ENCODE peak calls at places on chromosome 18, in seven cellular contexts. One of them, this sample, is unnamed.

GRCh38 chr18:78521744-78522143 is 457.9 kb upstream of the SALL3 start:
- DNase-seq in right atrium auricular region: no peak
- DNase-seq in CD8-positive, alpha-beta T cell: no peak
- DNase-seq in IMR-90: no peak
- DNase-seq in WERI-Rb-1: no peak
- DNase-seq in SK-N-SH: no peak
- DNase-seq in neural progenitor cell: no peak
- DNase-seq in this sample: no peak

GRCh38 chr18:79786781-79787526 is 10.8 kb upstream of the KCNG2 start:
- DNase-seq in right atrium auricular region: no peak
- DNase-seq in CD8-positive, alpha-beta T cell: no peak
- DNase-seq in IMR-90: peak; percentile 66
- DNase-seq in WERI-Rb-1: no peak
- DNase-seq in SK-N-SH: no peak
- DNase-seq in neural progenitor cell: no peak
- DNase-seq in this sample: no peak

GRCh38 chr18:5890606-5891360 is 4.5 kb downstream of the TMEM200C start:
- DNase-seq in right atrium auricular region: no peak
- DNase-seq in CD8-positive, alpha-beta T cell: no peak
- DNase-seq in IMR-90: no peak
- DNase-seq in WERI-Rb-1: peak; percentile 55
- DNase-seq in SK-N-SH: peak; percentile 90
- DNase-seq in neural progenitor cell: peak; percentile 84
- DNase-seq in this sample: peak; percentile 83

GRCh38 chr18:77132369-77133050 is at the start of gene MBP:
- DNase-seq in right atrium auricular region: no peak
- DNase-seq in CD8-positive, alpha-beta T cell: peak; percentile 75
- DNase-seq in IMR-90: no peak
- DNase-seq in WERI-Rb-1: no peak
- DNase-seq in SK-N-SH: peak; percentile 60
- DNase-seq in neural progenitor cell: peak; percentile 73
- DNase-seq in this sample: peak; percentile 93

GRCh38 chr18:21081425-21081824 is 30.2 kb downstream of the ROCK1 start:
- DNase-seq in right atrium auricular region: no peak
- DNase-seq in CD8-positive, alpha-beta T cell: no peak
- DNase-seq in IMR-90: no peak
- DNase-seq in WERI-Rb-1: no peak
- DNase-seq in SK-N-SH: no peak
- DNase-seq in neural progenitor cell: no peak
- DNase-seq in this sample: no peak

GRCh38 chr18:68666316-68666715 is 48.6 kb downstream of the TMX3 start:
- DNase-seq in right atrium auricular region: no peak
- DNase-seq in CD8-positive, alpha-beta T cell: no peak
- DNase-seq in IMR-90: no peak
- DNase-seq in WERI-Rb-1: no peak
- DNase-seq in SK-N-SH: no peak
- DNase-seq in neural progenitor cell: no peak
- DNase-seq in this sample: no peak

GRCh38 chr18:21914739-21915319 is 174.2 kb downstream of the MIB1 start:
- DNase-seq in right atrium auricular region: no peak
- DNase-seq in CD8-positive, alpha-beta T cell: no peak
- DNase-seq in IMR-90: peak; percentile 62
- DNase-seq in WERI-Rb-1: peak; percentile 35
- DNase-seq in SK-N-SH: peak; percentile 31
- DNase-seq in neural progenitor cell: peak; percentile 77
- DNase-seq in this sample: peak; percentile 85

GRCh38 chr18:62399781-62400308 is 74.7 kb downstream of the TNFRSF11A start:
- DNase-seq in right atrium auricular region: no peak
- DNase-seq in CD8-positive, alpha-beta T cell: no peak
- DNase-seq in IMR-90: no peak
- DNase-seq in WERI-Rb-1: peak; percentile 47
- DNase-seq in SK-N-SH: peak; percentile 39
- DNase-seq in neural progenitor cell: peak; percentile 57
- DNase-seq in this sample: peak; percentile 79

GRCh38 chr18:77069931-77070330 is 62.7 kb downstream of the MBP start:
- DNase-seq in right atrium auricular region: no peak
- DNase-seq in CD8-positive, alpha-beta T cell: no peak
- DNase-seq in IMR-90: no peak
- DNase-seq in WERI-Rb-1: no peak
- DNase-seq in SK-N-SH: no peak
- DNase-seq in neural progenitor cell: no peak
- DNase-seq in this sample: no peak

GRCh38 chr18:45402485-45403056 is 212.7 kb upstream of the SLC14A2 start:
- DNase-seq in right atrium auricular region: no peak
- DNase-seq in CD8-positive, alpha-beta T cell: no peak
- DNase-seq in IMR-90: peak; percentile 31
- DNase-seq in WERI-Rb-1: no peak
- DNase-seq in SK-N-SH: no peak
- DNase-seq in neural progenitor cell: no peak
- DNase-seq in this sample: no peak

GRCh38 chr18:15165048-15165447 is 417.1 kb downstream of the ANKRD30B start:
- DNase-seq in right atrium auricular region: no peak
- DNase-seq in CD8-positive, alpha-beta T cell: no peak
- DNase-seq in IMR-90: no peak
- DNase-seq in WERI-Rb-1: no peak
- DNase-seq in SK-N-SH: peak; percentile 0
- DNase-seq in neural progenitor cell: no peak
- DNase-seq in this sample: no peak

GRCh38 chr18:13614701-13615288 is 111.6 kb downstream of the FAM210A start:
- DNase-seq in right atrium auricular region: peak; percentile 61
- DNase-seq in CD8-positive, alpha-beta T cell: peak; percentile 29
- DNase-seq in IMR-90: no peak
- DNase-seq in WERI-Rb-1: no peak
- DNase-seq in SK-N-SH: no peak
- DNase-seq in neural progenitor cell: no peak
- DNase-seq in this sample: no peak

GRCh38 chr18:42072407-42072806 is 117.4 kb downstream of the PIK3C3 start:
- DNase-seq in right atrium auricular region: no peak
- DNase-seq in CD8-positive, alpha-beta T cell: no peak
- DNase-seq in IMR-90: no peak
- DNase-seq in WERI-Rb-1: no peak
- DNase-seq in SK-N-SH: no peak
- DNase-seq in neural progenitor cell: no peak
- DNase-seq in this sample: peak; percentile 11

GRCh38 chr18:3983351-3983969 is 471.6 kb downstream of the DLGAP1 start:
- DNase-seq in right atrium auricular region: no peak
- DNase-seq in CD8-positive, alpha-beta T cell: no peak
- DNase-seq in IMR-90: peak; percentile 91
- DNase-seq in WERI-Rb-1: no peak
- DNase-seq in SK-N-SH: no peak
- DNase-seq in neural progenitor cell: no peak
- DNase-seq in this sample: no peak

GRCh38 chr18:47287911-47288635 is 36.6 kb upstream of the SKOR2 start:
- DNase-seq in right atrium auricular region: no peak
- DNase-seq in CD8-positive, alpha-beta T cell: no peak
- DNase-seq in IMR-90: no peak
- DNase-seq in WERI-Rb-1: no peak
- DNase-seq in SK-N-SH: no peak
- DNase-seq in neural progenitor cell: no peak
- DNase-seq in this sample: no peak

GRCh38 chr18:79512461-79513380 is 117.0 kb downstream of the NFATC1 start:
- DNase-seq in right atrium auricular region: no peak
- DNase-seq in CD8-positive, alpha-beta T cell: no peak
- DNase-seq in IMR-90: no peak
- DNase-seq in WERI-Rb-1: peak; percentile 5
- DNase-seq in SK-N-SH: no peak
- DNase-seq in neural progenitor cell: no peak
- DNase-seq in this sample: no peak

GRCh38 chr18:50707841-50708240 is 112.0 kb downstream of the MRO start:
- DNase-seq in right atrium auricular region: no peak
- DNase-seq in CD8-positive, alpha-beta T cell: no peak
- DNase-seq in IMR-90: peak; percentile 14
- DNase-seq in WERI-Rb-1: no peak
- DNase-seq in SK-N-SH: no peak
- DNase-seq in neural progenitor cell: no peak
- DNase-seq in this sample: no peak

GRCh38 chr18:10194592-10194991 is 259.8 kb upstream of the APCDD1 start:
- DNase-seq in right atrium auricular region: no peak
- DNase-seq in CD8-positive, alpha-beta T cell: no peak
- DNase-seq in IMR-90: no peak
- DNase-seq in WERI-Rb-1: peak; percentile 30
- DNase-seq in SK-N-SH: no peak
- DNase-seq in neural progenitor cell: no peak
- DNase-seq in this sample: no peak

GRCh38 chr18:72799106-72799505 is 68.7 kb downstream of the NETO1 start:
- DNase-seq in right atrium auricular region: no peak
- DNase-seq in CD8-positive, alpha-beta T cell: no peak
- DNase-seq in IMR-90: no peak
- DNase-seq in WERI-Rb-1: no peak
- DNase-seq in SK-N-SH: no peak
- DNase-seq in neural progenitor cell: no peak
- DNase-seq in this sample: no peak

GRCh38 chr18:27843783-27844415 is 333.0 kb downstream of the CDH2 start:
- DNase-seq in right atrium auricular region: no peak
- DNase-seq in CD8-positive, alpha-beta T cell: no peak
- DNase-seq in IMR-90: peak; percentile 36
- DNase-seq in WERI-Rb-1: no peak
- DNase-seq in SK-N-SH: no peak
- DNase-seq in neural progenitor cell: no peak
- DNase-seq in this sample: no peak

GRCh38 chr18:70287731-70288130 is 1.1 kb upstream of the SOCS6 start:
- DNase-seq in right atrium auricular region: no peak
- DNase-seq in CD8-positive, alpha-beta T cell: no peak
- DNase-seq in IMR-90: no peak
- DNase-seq in WERI-Rb-1: no peak
- DNase-seq in SK-N-SH: no peak
- DNase-seq in neural progenitor cell: no peak
- DNase-seq in this sample: no peak

GRCh38 chr18:23837591-23837990 is 148.3 kb downstream of the LAMA3 start:
- DNase-seq in right atrium auricular region: peak; percentile 81
- DNase-seq in CD8-positive, alpha-beta T cell: no peak
- DNase-seq in IMR-90: peak; percentile 86
- DNase-seq in WERI-Rb-1: no peak
- DNase-seq in SK-N-SH: no peak
- DNase-seq in neural progenitor cell: no peak
- DNase-seq in this sample: no peak
- H3K27ac ChIP-seq in right atrium auricular region: peak overlapping the region; percentile 50
- H3K27ac ChIP-seq in CD8-positive, alpha-beta T cell: no peak overlapping the region
- H3K27ac ChIP-seq in IMR-90: peak overlapping the region; percentile 33
- H3K27ac ChIP-seq in WERI-Rb-1: no peak overlapping the region
- H3K27ac ChIP-seq in SK-N-SH: no peak overlapping the region
- H3K27ac ChIP-seq in neural progenitor cell: no peak overlapping the region
- H3K27ac ChIP-seq in this sample: no peak overlapping the region

GRCh38 chr18:12030667-12031066 is 49.4 kb downstream of the IMPA2 start:
- DNase-seq in right atrium auricular region: no peak
- DNase-seq in CD8-positive, alpha-beta T cell: no peak
- DNase-seq in IMR-90: no peak
- DNase-seq in WERI-Rb-1: no peak
- DNase-seq in SK-N-SH: no peak
- DNase-seq in neural progenitor cell: no peak
- DNase-seq in this sample: no peak
- TF ChIP-seq CTCF in right atrium auricular region: no peak
- TF ChIP-seq CTCF in CD8-positive, alpha-beta T cell: no peak
- TF ChIP-seq CTCF in IMR-90: no peak
- TF ChIP-seq CTCF in WERI-Rb-1: no peak
- TF ChIP-seq CTCF in SK-N-SH: no peak
- TF ChIP-seq CTCF in neural progenitor cell: no peak
- TF ChIP-seq CTCF in this sample: no peak

DNA sequence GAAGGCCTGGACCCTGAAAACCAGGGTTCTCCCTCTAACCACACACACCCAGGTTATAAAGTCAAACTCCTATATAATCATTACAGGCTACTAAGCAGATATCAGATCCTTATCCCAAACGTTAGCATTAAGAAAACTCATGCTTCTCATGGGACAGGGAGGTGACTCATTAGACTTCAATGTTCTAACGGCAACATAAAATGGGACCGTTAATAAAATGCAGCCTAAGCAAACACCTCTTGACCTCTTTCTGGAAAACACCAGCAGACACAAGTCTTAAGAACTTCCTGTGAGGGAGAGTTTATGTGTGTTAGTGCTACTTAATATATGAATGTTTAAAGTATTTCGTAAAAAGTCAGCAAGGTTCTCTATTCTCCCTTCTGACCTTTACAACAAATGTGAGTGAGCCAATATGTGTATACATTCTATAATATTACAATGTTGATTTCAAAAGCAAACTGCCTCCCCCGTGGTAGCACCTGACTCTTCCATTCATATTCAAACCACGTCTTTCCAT is 31.7 kb downstream of the LPIN2 start:
- DNase-seq in right atrium auricular region: no peak
- DNase-seq in CD8-positive, alpha-beta T cell: no peak
- DNase-seq in IMR-90: peak; percentile 95
- DNase-seq in WERI-Rb-1: no peak
- DNase-seq in SK-N-SH: no peak
- DNase-seq in neural progenitor cell: no peak
- DNase-seq in this sample: no peak
- H3K27ac ChIP-seq in right atrium auricular region: peak overlapping the region; percentile 72
- H3K27ac ChIP-seq in CD8-positive, alpha-beta T cell: peak overlapping the region; percentile 46
- H3K27ac ChIP-seq in IMR-90: peak overlapping the region; percentile 88
- H3K27ac ChIP-seq in WERI-Rb-1: no peak overlapping the region
- H3K27ac ChIP-seq in SK-N-SH: peak overlapping the region; percentile 76
- H3K27ac ChIP-seq in neural progenitor cell: no peak overlapping the region
- H3K27ac ChIP-seq in this sample: peak overlapping the region; percentile 57

GRCh38 chr18:44325903-44326650 is 354.6 kb upstream of the SETBP1 start:
- DNase-seq in right atrium auricular region: no peak
- DNase-seq in CD8-positive, alpha-beta T cell: no peak
- DNase-seq in IMR-90: peak; percentile 61
- DNase-seq in WERI-Rb-1: peak; percentile 56
- DNase-seq in SK-N-SH: peak; percentile 42
- DNase-seq in neural progenitor cell: peak; percentile 87
- DNase-seq in this sample: peak; percentile 94
- TF ChIP-seq CTCF in right atrium auricular region: peak; percentile 43
- TF ChIP-seq CTCF in CD8-positive, alpha-beta T cell: no peak
- TF ChIP-seq CTCF in IMR-90: peak; percentile 30
- TF ChIP-seq CTCF in WERI-Rb-1: peak; percentile 48
- TF ChIP-seq CTCF in SK-N-SH: peak; percentile 78
- TF ChIP-seq CTCF in neural progenitor cell: peak; percentile 83
- TF ChIP-seq CTCF in this sample: peak; percentile 78

GRCh38 chr18:12315481-12315880 is 7.4 kb downstream of the TUBB6 start:
- DNase-seq in right atrium auricular region: no peak
- DNase-seq in CD8-positive, alpha-beta T cell: no peak
- DNase-seq in IMR-90: no peak
- DNase-seq in WERI-Rb-1: no peak
- DNase-seq in SK-N-SH: no peak
- DNase-seq in neural progenitor cell: no peak
- DNase-seq in this sample: no peak
- H3K27ac ChIP-seq in right atrium auricular region: peak overlapping the region; percentile 80
- H3K27ac ChIP-seq in CD8-positive, alpha-beta T cell: no peak overlapping the region
- H3K27ac ChIP-seq in IMR-90: no peak overlapping the region
- H3K27ac ChIP-seq in WERI-Rb-1: no peak overlapping the region
- H3K27ac ChIP-seq in SK-N-SH: no peak overlapping the region
- H3K27ac ChIP-seq in neural progenitor cell: no peak overlapping the region
- H3K27ac ChIP-seq in this sample: no peak overlapping the region

This sample was measured in GM23338.